ENCODE peak calls at places on chromosomes 12 and 14, in eight cellular contexts. K is body of pancreas; B is left ventricle myocardium inferior; U is endodermal cell; Q is H9; X is CD4-positive, CD25-positive, alpha-beta regulatory T cell; A is adipocyte; T is gastrocnemius medialis. I is an unnamed sample. For H3K27me3, the result is how much of the 10 kb centered on the place peaks cover.

GRCh38 chr14:83347874-83348273 is 1814.2 kb upstream of the SEL1L start:
- DNase-seq in K (no peak), B (no peak), U (no peak), Q (no peak), X (no peak), A (peak), T (no peak), I (no peak)

GRCh38 chr14:22915886-22916521 is 2.9 kb downstream of the RBM23 start:
- DNase-seq in K (peak), B (no peak), U (no peak), Q (no peak), X (no peak), A (peak), T (peak), I (no peak)

GRCh38 chr12:65826513-65827171 is 2.4 kb downstream of the HMGA2 start:
- DNase-seq in K (no peak), B (no peak), U (peak), Q (no peak), X (no peak), A (peak), T (no peak), I (no peak)

GRCh38 chr14:90274808-90275454 is 18.6 kb downstream of the PSMC1 start:
- DNase-seq in K (peak), B (no peak), U (no peak), Q (no peak), X (no peak), A (peak), T (no peak), I (no peak)

GRCh38 chr12:2318286-2318685 is 265.5 kb downstream of the CACNA1C start:
- DNase-seq in K (no peak), B (no peak), U (no peak), Q (no peak), X (no peak), A (peak), T (no peak), I (no peak)

GRCh38 chr12:103794814-103795213 is 46.2 kb downstream of the NT5DC3 start:
- DNase-seq in K (no peak), B (no peak), U (no peak), Q (no peak), X (no peak), A (no peak), T (no peak), I (no peak)

GRCh38 chr14:105477659-105478623 is 3.3 kb downstream of the CRIP2 start:
- DNase-seq in K (no peak), B (peak), U (no peak), Q (no peak), X (peak), A (no peak), T (no peak), I (no peak)

GRCh38 chr12:124259168-124260066 is 35.5 kb upstream of the RFLNA start:
- DNase-seq in K (no peak), B (no peak), U (no peak), Q (no peak), X (no peak), A (no peak), T (no peak), I (no peak)

GRCh38 chr12:86042062-86042461 is 168.0 kb downstream of the NTS start:
- DNase-seq in K (no peak), B (no peak), U (no peak), Q (no peak), X (no peak), A (no peak), T (no peak), I (no peak)

GRCh38 chr12:124509676-124510300 is 57.6 kb downstream of the NCOR2 start:
- DNase-seq in K (peak), B (peak), U (no peak), Q (peak), X (no peak), A (peak), T (peak), I (no peak)

GRCh38 chr14:91413547-91414474 is 3.8 kb downstream of the CCDC88C start:
- DNase-seq in K (peak), B (no peak), U (peak), Q (peak), X (peak), A (no peak), T (no peak), I (peak)

GRCh38 chr12:130236421-130236820 is 74.2 kb downstream of the FZD10 start:
- DNase-seq in K (no peak), B (no peak), U (peak), Q (no peak), X (no peak), A (no peak), T (no peak), I (no peak)

GRCh38 chr12:105775351-105775750 is 363.4 kb downstream of the NUAK1 start:
- DNase-seq in K (no peak), B (no peak), U (no peak), Q (no peak), X (no peak), A (peak), T (no peak), I (no peak)

GRCh38 chr12:102459314-102459713 is 21.0 kb downstream of the IGF1 start:
- DNase-seq in K (no peak), B (no peak), U (no peak), Q (no peak), X (no peak), A (no peak), T (no peak), I (no peak)

GRCh38 chr12:53998900-53999236 is 1.1 kb upstream of the HOXC9 start:
- DNase-seq in K (no peak), B (no peak), U (no peak), Q (no peak), X (no peak), A (no peak), T (no peak), I (no peak)
- H3K27me3 ChIP-seq in K (under half), B (half or more), U (half or more), Q (half or more), X (under half), A (under half), T (under half), I (under half)

GRCh38 chr12:49349266-49349665 is 2.6 kb downstream of the DNAJC22 start:
- DNase-seq in K (no peak), B (no peak), U (peak), Q (no peak), X (no peak), A (no peak), T (no peak), I (no peak)
- H3K27me3 ChIP-seq in K (under half), B (half or more), U (half or more), Q (under half), X (under half), A (under half), T (half or more), I (under half)

GRCh38 chr14:66099451-66099850 is 386.7 kb upstream of the CCDC196 start:
- DNase-seq in K (no peak), B (no peak), U (no peak), Q (no peak), X (no peak), A (no peak), T (no peak), I (no peak)

GRCh38 chr14:66101662-66102061 is 384.5 kb upstream of the CCDC196 start:
- DNase-seq in K (peak), B (no peak), U (no peak), Q (no peak), X (no peak), A (no peak), T (no peak), I (no peak)

GRCh38 chr14:66094001-66094727 is 392.0 kb upstream of the CCDC196 start:
- DNase-seq in K (no peak), B (no peak), U (no peak), Q (no peak), X (no peak), A (no peak), T (no peak), I (no peak)

GRCh38 chr14:66104486-66104885 is 381.7 kb upstream of the CCDC196 start:
- DNase-seq in K (no peak), B (no peak), U (peak), Q (peak), X (no peak), A (no peak), T (no peak), I (no peak)

DNA sequence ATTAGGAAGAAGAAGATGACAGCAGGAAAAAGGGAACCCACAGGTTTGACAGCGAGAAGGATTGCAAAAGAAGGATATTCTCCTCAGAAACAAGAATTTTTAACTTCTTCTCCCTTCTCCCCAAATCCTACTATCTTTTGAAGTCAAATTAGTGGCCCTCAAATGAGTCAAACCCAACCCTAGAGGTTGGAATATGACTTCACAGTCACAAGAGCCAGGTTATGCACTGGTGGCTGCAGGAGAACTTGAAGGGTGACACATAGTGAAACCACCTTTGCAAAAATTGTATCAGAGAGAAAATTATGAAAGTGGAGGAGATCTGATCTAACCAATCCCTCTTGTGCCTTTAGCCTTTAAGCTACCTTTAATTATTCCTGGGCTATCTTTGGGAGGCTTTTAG is 386.2 kb upstream of the CCDC196 start:
- DNase-seq in K (no peak), B (no peak), U (no peak), Q (no peak), X (no peak), A (no peak), T (no peak), I (no peak)
- H3K27me3 ChIP-seq in K (under half), B (under half), U (under half), Q (under half), X (under half), A (under half), T (under half), I (under half)

GRCh38 chr12:54044425-54045093 is 9.1 kb upstream of the HOXC4 start:
- DNase-seq in K (no peak), B (no peak), U (no peak), Q (no peak), X (no peak), A (no peak), T (no peak), I (no peak)

GRCh38 chr12:54047160-54047963 is 6.3 kb upstream of the HOXC4 start:
- DNase-seq in K (no peak), B (no peak), U (peak), Q (peak), X (no peak), A (no peak), T (no peak), I (no peak)

GRCh38 chr12:54047964-54048303 is 5.7 kb upstream of the HOXC4 start:
- DNase-seq in K (no peak), B (no peak), U (peak), Q (no peak), X (no peak), A (no peak), T (no peak), I (no peak)

GRCh38 chr12:54046809-54047159 is 6.9 kb upstream of the HOXC4 start:
- DNase-seq in K (no peak), B (no peak), U (no peak), Q (no peak), X (no peak), A (no peak), T (no peak), I (no peak)

DNA sequence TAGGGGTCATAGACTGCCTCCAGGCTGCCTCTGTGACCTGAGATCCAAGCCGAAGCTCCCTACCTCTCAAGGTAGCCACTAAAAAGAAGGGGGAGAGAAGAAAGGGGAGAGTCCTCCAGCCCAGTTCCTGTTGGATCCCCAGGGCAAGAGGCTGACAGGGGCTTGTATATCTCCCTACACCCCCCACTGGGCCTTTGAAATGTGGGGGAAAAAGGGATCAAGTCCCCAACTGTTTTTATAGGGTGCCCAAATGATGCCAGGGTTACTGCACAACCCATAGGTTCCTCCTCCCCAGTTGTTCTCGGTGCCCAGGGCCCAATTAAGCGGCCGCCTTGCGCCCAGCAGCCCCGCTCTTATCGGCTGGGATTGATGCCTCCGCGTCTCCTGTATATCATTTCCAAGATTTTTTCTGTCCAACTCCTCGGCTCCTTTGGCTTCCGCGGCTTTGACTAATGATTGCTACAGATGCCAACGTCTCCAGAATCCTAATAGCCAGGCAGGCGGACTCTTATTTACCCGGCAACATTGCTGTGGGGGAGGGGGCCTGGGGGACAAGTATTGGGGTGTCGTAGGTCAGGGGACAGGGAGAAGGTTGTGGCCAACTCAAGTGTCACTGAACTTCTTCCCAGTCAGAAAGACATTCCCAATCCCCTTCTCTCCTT is 7.6 kb upstream of the HOXC4 start:
- DNase-seq in K (no peak), B (no peak), U (no peak), Q (no peak), X (no peak), A (no peak), T (no peak), I (no peak)
- H3K27me3 ChIP-seq in K (under half), B (half or more), U (half or more), Q (half or more), X (half or more), A (under half), T (under half), I (under half)

DNA sequence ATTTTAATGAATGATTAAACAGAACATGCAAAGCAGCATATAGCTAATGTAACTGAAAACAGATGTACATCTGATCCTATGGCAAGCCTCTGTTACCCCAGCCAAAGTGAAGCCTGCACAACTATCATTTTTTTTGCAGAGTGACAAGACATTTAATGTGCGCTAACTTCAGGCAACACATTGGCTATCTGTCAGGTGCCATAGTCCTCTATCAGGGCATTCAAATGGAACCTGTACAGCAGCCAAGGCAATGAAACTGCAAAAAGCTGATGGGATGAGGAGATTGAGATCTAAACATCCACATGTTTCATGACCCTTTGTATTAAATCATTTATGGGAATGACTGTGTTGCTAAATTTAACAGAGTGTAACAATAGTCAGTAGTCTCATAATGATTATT is 1088.5 kb upstream of the TMEM132C start:
- DNase-seq in K (no peak), B (no peak), U (no peak), Q (no peak), X (no peak), A (no peak), T (no peak), I (no peak)
- H3K27me3 ChIP-seq in K (under half), B (under half), U (under half), Q (under half), X (under half), A (under half), T (under half), I (under half)

GRCh38 chr12:114450511-114451300 is 44.8 kb upstream of the TBX5 start:
- DNase-seq in K (no peak), B (no peak), U (peak), Q (no peak), X (no peak), A (no peak), T (no peak), I (no peak)

GRCh38 chr12:114451657-114452056 is 45.7 kb upstream of the TBX5 start:
- DNase-seq in K (no peak), B (no peak), U (no peak), Q (no peak), X (no peak), A (no peak), T (no peak), I (no peak)

GRCh38 chr12:114447799-114448617 is 42.1 kb upstream of the TBX5 start:
- DNase-seq in K (no peak), B (no peak), U (peak), Q (no peak), X (no peak), A (no peak), T (no peak), I (no peak)

GRCh38 chr12:114448618-114448933 is 42.6 kb upstream of the TBX5 start:
- DNase-seq in K (no peak), B (no peak), U (peak), Q (peak), X (no peak), A (no peak), T (no peak), I (no peak)

DNA sequence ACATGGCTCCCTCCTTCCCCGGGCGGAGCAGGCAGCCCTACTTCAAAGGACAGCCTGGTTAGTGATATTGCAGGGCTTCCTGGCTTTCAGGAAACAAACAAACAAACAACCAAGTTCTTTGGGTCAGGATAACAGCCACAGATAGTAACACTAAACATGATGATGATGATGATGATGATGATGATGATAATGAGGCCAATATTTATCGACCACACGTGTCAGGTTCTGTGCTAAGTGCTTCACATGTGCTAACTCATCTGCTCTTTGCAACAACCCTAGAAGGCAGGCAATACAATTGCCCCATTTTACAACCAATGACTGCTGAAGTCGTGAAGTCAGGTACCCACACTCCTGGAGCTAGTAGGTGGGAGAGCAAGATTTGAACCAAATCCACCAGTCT is 44.1 kb upstream of the TBX5 start:
- DNase-seq in K (no peak), B (no peak), U (peak), Q (no peak), X (no peak), A (no peak), T (no peak), I (no peak)
- H3K27me3 ChIP-seq in K (under half), B (half or more), U (half or more), Q (half or more), X (under half), A (half or more), T (under half), I (under half)

DNA sequence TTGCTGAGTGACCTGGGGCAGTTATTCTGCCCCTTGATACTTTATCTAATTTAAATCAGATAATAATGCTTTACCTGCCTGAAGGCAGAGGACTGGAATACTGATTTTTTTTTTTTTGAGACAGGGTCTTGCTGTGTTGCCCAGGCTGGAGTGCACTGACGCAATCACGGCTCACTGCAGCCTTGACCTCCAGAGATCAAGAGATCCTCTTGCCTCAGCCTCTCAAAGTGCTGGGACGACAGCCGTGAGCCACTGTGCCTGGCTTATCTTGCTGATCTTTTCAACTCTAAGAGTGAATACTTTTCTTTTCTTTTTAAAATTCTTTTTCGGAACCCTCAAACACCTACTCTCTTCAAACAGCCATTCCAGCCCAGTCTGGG is 699 bp upstream of the B4GALNT3 start:
- DNase-seq in K (no peak), B (no peak), U (no peak), Q (no peak), X (no peak), A (no peak), T (no peak), I (no peak)
- H3K27me3 ChIP-seq in K (under half), B (half or more), U (under half), Q (under half), X (under half), A (half or more), T (under half), I (under half)

GRCh38 chr12:68203460-68203875 is 22.1 kb downstream of the IL26 start:
- DNase-seq in K (no peak), B (no peak), U (no peak), Q (no peak), X (no peak), A (no peak), T (no peak), I (no peak)

GRCh38 chr12:68210875-68211274 is 14.7 kb downstream of the IL26 start:
- DNase-seq in K (no peak), B (no peak), U (no peak), Q (no peak), X (no peak), A (no peak), T (no peak), I (no peak)

DNA sequence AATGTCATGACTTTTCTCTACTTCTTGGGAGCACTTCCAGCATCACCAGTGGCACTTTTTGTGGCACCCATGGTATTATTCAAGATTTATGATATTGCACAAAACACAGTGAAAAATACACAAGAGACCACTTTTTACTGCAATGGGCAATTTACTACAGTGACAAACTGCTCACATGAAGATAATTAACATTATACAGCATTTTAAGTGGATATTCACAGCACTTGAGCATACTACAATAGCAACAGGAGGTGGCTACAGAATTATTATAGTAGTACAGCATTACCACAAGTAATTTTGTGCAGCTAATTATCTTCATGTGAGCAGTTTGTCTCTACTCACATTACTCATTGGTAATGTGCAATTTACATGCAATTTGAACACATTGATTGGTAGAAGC is 18.3 kb downstream of the IL26 start:
- DNase-seq in K (no peak), B (no peak), U (no peak), Q (no peak), X (no peak), A (no peak), T (no peak), I (no peak)
- H3K27me3 ChIP-seq in K (under half), B (half or more), U (under half), Q (under half), X (under half), A (under half), T (under half), I (under half)

GRCh38 chr14:77222546-77223225 is 41.1 kb downstream of the TMEM63C start:
- DNase-seq in K (no peak), B (no peak), U (peak), Q (peak), X (no peak), A (no peak), T (no peak), I (no peak)
- H3K27me3 ChIP-seq in K (under half), B (under half), U (under half), Q (under half), X (under half), A (under half), T (under half), I (under half)